ENCODE peak calls at places on chromosomes 13 and 19, in six cellular contexts. V is nephron progenitor cell, K is LoVo, F is NCI-H460, M is GM04504, S is non-pigmented ciliary epithelial cell. H is an unnamed sample.

GRCh38 chr19:31913103-31913710 is 432.2 kb upstream of the ZNF507 start:
- DNase-seq in V (no peak), K (no peak), F (no peak), M (no peak), S (no peak), H (no peak)

GRCh38 chr19:17510220-17510993 is 1.0 kb upstream of the PGLS start:
- DNase-seq in V (no peak), K (no peak), F (no peak), M (no peak), S (no peak), H (no peak)

GRCh38 chr19:6800991-6801396 is 28.5 kb downstream of the VAV1 start:
- DNase-seq in V (no peak), K (no peak), F (peak; percentile 95), M (peak; percentile 7), S (peak; percentile 15), H (no peak)

GRCh38 chr13:42899266-42899665 is 92.8 kb downstream of the EPSTI1 start:
- DNase-seq in V (no peak), K (no peak), F (no peak), M (no peak), S (no peak), H (no peak)

GRCh38 chr13:30126903-30127428 is 180.4 kb downstream of the KATNAL1 start:
- DNase-seq in V (no peak), K (no peak), F (no peak), M (no peak), S (no peak), H (no peak)

GRCh38 chr13:93039131-93039530 is 187.5 kb upstream of the GPC6 start:
- DNase-seq in V (no peak), K (no peak), F (no peak), M (no peak), S (no peak), H (no peak)

GRCh38 chr13:102012299-102013293 is 389.3 kb downstream of the FGF14 start:
- DNase-seq in V (no peak), K (no peak), F (no peak), M (no peak), S (no peak), H (no peak)

GRCh38 chr19:13022859-13023636 is 27.8 kb downstream of the NFIX start:
- DNase-seq in V (no peak), K (peak; percentile 65), F (peak; percentile 9), M (peak; percentile 94), S (peak; percentile 70), H (peak; percentile 52)

GRCh38 chr19:1512671-1513491 is at the start of gene ADAMTSL5:
- DNase-seq in V (peak; percentile 51), K (peak; percentile 85), F (peak; percentile 42), M (peak; percentile 45), S (no peak), H (peak; percentile 57)

GRCh38 chr19:2650515-2650914 is 52.0 kb downstream of the GNG7 start:
- DNase-seq in V (no peak), K (no peak), F (no peak), M (no peak), S (no peak), H (no peak)

GRCh38 chr19:10871711-10872550 is 578 bp downstream of the CARM1 start:
- DNase-seq in V (peak; percentile 64), K (no peak), F (no peak), M (no peak), S (no peak), H (no peak)

GRCh38 chr19:40585677-40586422 is 9.2 kb downstream of the SHKBP1 start:
- DNase-seq in V (no peak), K (no peak), F (no peak), M (no peak), S (no peak), H (no peak)

GRCh38 chr19:55500368-55500952 is 12.2 kb downstream of the SSC5D start:
- DNase-seq in V (no peak), K (no peak), F (no peak), M (no peak), S (no peak), H (no peak)

GRCh38 chr19:49558591-49558990 is 21.8 kb downstream of the NOSIP start:
- DNase-seq in V (no peak), K (no peak), F (no peak), M (no peak), S (no peak), H (no peak)

GRCh38 chr19:29624489-29625210 is 18.6 kb downstream of the POP4 start:
- DNase-seq in V (no peak), K (no peak), F (no peak), M (no peak), S (no peak), H (no peak)

GRCh38 chr13:98033277-98034247 is 80.1 kb downstream of the IPO5 start:
- DNase-seq in V (peak; percentile 36), K (no peak), F (peak; percentile 25), M (peak; percentile 57), S (peak; percentile 8), H (peak; percentile 29)

GRCh38 chr13:83895994-83896580 is 13.8 kb upstream of the SLITRK1 start:
- DNase-seq in V (no peak), K (no peak), F (no peak), M (no peak), S (peak; percentile 73), H (no peak)

GRCh38 chr19:13255041-13255718 is 105.0 kb downstream of the IER2 start:
- DNase-seq in V (no peak), K (no peak), F (no peak), M (no peak), S (no peak), H (no peak)

GRCh38 chr19:35015576-35016351 is 14.5 kb upstream of the SCN1B start:
- DNase-seq in V (no peak), K (no peak), F (no peak), M (no peak), S (no peak), H (no peak)

H was measured in HEK293T.